ENCODE peak calls at places on chromosomes 1 and 21, in eight cellular contexts. X is T-helper 2 cell; D is adipocyte; J is stimulated activated CD8-positive, alpha-beta memory T cell treated with anti-CD3 and anti-CD28 coated beads, Interleukin-2, amount 100 ng/mL, for 48 hours; H is T-cell; B is KBM-7; E is endodermal cell; P is effector memory CD8-positive, alpha-beta T cell. T is an unnamed sample.

GRCh38 chr1:244047739-244048565 is 3.1 kb upstream of the ZBTB18 start:
- DNase-seq in X (peak), D (peak), J (peak), H (peak), B (peak), E (peak), P (peak), T (peak)

GRCh38 chr1:7827134-7827955 is 25.5 kb downstream of the UTS2 start:
- DNase-seq in X (peak), D (no peak), J (peak), H (peak), B (peak), E (no peak), P (peak), T (no peak)

GRCh38 chr1:100277866-100278265 is 11.8 kb downstream of the RTCA start:
- DNase-seq in X (no peak), D (no peak), J (no peak), H (peak), B (no peak), E (no peak), P (peak), T (no peak)

GRCh38 chr1:62013264-62013663 is 181.4 kb upstream of the L1TD1 start:
- DNase-seq in X (no peak), D (no peak), J (no peak), H (no peak), B (no peak), E (no peak), P (no peak), T (no peak)

GRCh38 chr1:210214573-210215409 is 17.8 kb upstream of the SERTAD4 start:
- DNase-seq in X (no peak), D (no peak), J (no peak), H (no peak), B (no peak), E (no peak), P (no peak), T (no peak)

GRCh38 chr1:242523968-242524570 is 428 bp downstream of the PLD5 start:
- DNase-seq in X (no peak), D (peak), J (no peak), H (no peak), B (peak), E (peak), P (no peak), T (peak)

GRCh38 chr1:42319128-42319851 is 15.7 kb downstream of the FOXJ3 start:
- DNase-seq in X (no peak), D (peak), J (no peak), H (no peak), B (no peak), E (no peak), P (no peak), T (peak)

GRCh38 chr1:228341814-228342626 is 64.6 kb downstream of the TRIM11 start:
- DNase-seq in X (no peak), D (no peak), J (no peak), H (no peak), B (no peak), E (peak), P (no peak), T (no peak)

GRCh38 chr1:28602536-28603439 is 10.7 kb downstream of the RAB42 start:
- DNase-seq in X (no peak), D (peak), J (no peak), H (no peak), B (peak), E (peak), P (no peak), T (peak)

GRCh38 chr1:84634536-84635205 is 55.6 kb downstream of the SSX2IP start:
- DNase-seq in X (no peak), D (no peak), J (no peak), H (no peak), B (no peak), E (no peak), P (no peak), T (peak)

GRCh38 chr1:40783001-40783905 is at the start of gene KCNQ4:
- DNase-seq in X (no peak), D (peak), J (no peak), H (no peak), B (no peak), E (peak), P (no peak), T (no peak)

GRCh38 chr1:54497338-54497737 is 50.7 kb upstream of the ACOT11 start:
- DNase-seq in X (no peak), D (no peak), J (no peak), H (no peak), B (peak), E (no peak), P (no peak), T (no peak)

GRCh38 chr1:156676820-156677615 is at the start of gene NES:
- DNase-seq in X (no peak), D (peak), J (no peak), H (no peak), B (peak), E (peak), P (no peak), T (no peak)

GRCh38 chr1:201411292-201411691 is 10.2 kb downstream of the TNNI1 start:
- DNase-seq in X (no peak), D (no peak), J (no peak), H (no peak), B (no peak), E (no peak), P (no peak), T (no peak)

GRCh38 chr1:230910755-230911117 is 42.4 kb upstream of the C1orf198 start:
- DNase-seq in X (no peak), D (no peak), J (no peak), H (no peak), B (no peak), E (no peak), P (no peak), T (no peak)

GRCh38 chr21:33751120-33751519 is 108.8 kb downstream of the ITSN1 start:
- DNase-seq in X (no peak), D (peak), J (no peak), H (no peak), B (no peak), E (no peak), P (no peak), T (no peak)

GRCh38 chr1:214244252-214244651 is 36.7 kb upstream of the SMYD2 start:
- DNase-seq in X (no peak), D (no peak), J (no peak), H (no peak), B (no peak), E (no peak), P (no peak), T (no peak)

GRCh38 chr1:93749894-93750301 is 68.3 kb upstream of the BCAR3 start:
- DNase-seq in X (no peak), D (no peak), J (no peak), H (no peak), B (no peak), E (peak), P (no peak), T (no peak)

GRCh38 chr21:35682874-35683549 is 377.3 kb downstream of the SETD4 start:
- DNase-seq in X (no peak), D (peak), J (no peak), H (no peak), B (no peak), E (no peak), P (no peak), T (no peak)

GRCh38 chr1:224736619-224737352 is 120.7 kb downstream of the CNIH3 start:
- DNase-seq in X (no peak), D (peak), J (no peak), H (no peak), B (no peak), E (peak), P (no peak), T (peak)

GRCh38 chr1:248187363-248187762 is 9.7 kb upstream of the OR2M3 start:
- DNase-seq in X (no peak), D (no peak), J (no peak), H (no peak), B (no peak), E (no peak), P (no peak), T (no peak)

GRCh38 chr1:245201827-245202226 is 47.0 kb downstream of the KIF26B start:
- DNase-seq in X (no peak), D (peak), J (no peak), H (no peak), B (no peak), E (no peak), P (no peak), T (no peak)

GRCh38 chr1:56539403-56539802 is 40.0 kb downstream of the PLPP3 start:
- DNase-seq in X (no peak), D (no peak), J (no peak), H (no peak), B (no peak), E (no peak), P (no peak), T (no peak)

GRCh38 chr21:35071347-35071746 is 22.2 kb upstream of the RUNX1 start:
- DNase-seq in X (no peak), D (no peak), J (no peak), H (no peak), B (no peak), E (no peak), P (no peak), T (no peak)

GRCh38 chr1:230281531-230281930 is 144.6 kb downstream of the PGBD5 start:
- DNase-seq in X (no peak), D (no peak), J (no peak), H (no peak), B (peak), E (no peak), P (no peak), T (no peak)

GRCh38 chr1:230517786-230518185 is 91.7 kb upstream of the PGBD5 start:
- DNase-seq in X (no peak), D (no peak), J (no peak), H (no peak), B (no peak), E (peak), P (no peak), T (no peak)

GRCh38 chr1:114145504-114146160 is 8.0 kb downstream of the SYT6 start:
- DNase-seq in X (no peak), D (no peak), J (no peak), H (no peak), B (no peak), E (no peak), P (no peak), T (no peak)

GRCh38 chr21:26739189-26739588 is 106.0 kb downstream of the ADAMTS1 start:
- DNase-seq in X (no peak), D (peak), J (no peak), H (no peak), B (no peak), E (no peak), P (no peak), T (no peak)

GRCh38 chr1:105485207-105485606 is 1571.3 kb upstream of the PRMT6 start:
- DNase-seq in X (no peak), D (peak), J (no peak), H (no peak), B (no peak), E (no peak), P (no peak), T (peak)

GRCh38 chr1:100443739-100444571 is 91.6 kb downstream of the CDC14A start:
- DNase-seq in X (no peak), D (peak), J (no peak), H (no peak), B (peak), E (no peak), P (no peak), T (no peak)

GRCh38 chr1:238384381-238384780 is 493.7 kb upstream of the ZP4 start:
- DNase-seq in X (no peak), D (no peak), J (no peak), H (no peak), B (no peak), E (no peak), P (no peak), T (no peak)

GRCh38 chr1:109632671-109633346 is 13.2 kb downstream of the AMPD2 start:
- DNase-seq in X (no peak), D (no peak), J (no peak), H (no peak), B (no peak), E (peak), P (no peak), T (no peak)

GRCh38 chr1:14681182-14681581 is 82.7 kb downstream of the KAZN start:
- DNase-seq in X (no peak), D (no peak), J (no peak), H (no peak), B (no peak), E (no peak), P (no peak), T (peak)

T was measured in mammary epithelial cell.